ENCODE peak calls at places on chromosome 4, in six cellular contexts. Y is stomach, J is cardiac muscle cell, M is lower lobe of right lung, F is Peyer's patch, H is coronary artery. T is an unnamed sample.

GRCh38 chr4:64158648-64159326 is 250.5 kb downstream of the TECRL start:
- DNase-seq in J (peak; percentile 68), F (no peak), M (no peak), Y (peak; percentile 56), H (no peak), T (peak; percentile 1)

GRCh38 chr4:158873795-158874359 is 105.1 kb downstream of the FNIP2 start:
- DNase-seq in M (no peak), H (no peak), J (peak; percentile 55), F (no peak), Y (no peak), T (peak; percentile 79)

GRCh38 chr4:82797591-82798081 is 960 bp downstream of the SCD5 start:
- DNase-seq in F (peak; percentile 56), Y (no peak), H (no peak), J (peak; percentile 44), M (no peak), T (no peak)

GRCh38 chr4:110475881-110476818 is at the start of gene ENPEP:
- DNase-seq in M (no peak), F (peak; percentile 79), J (peak; percentile 71), H (peak; percentile 75), Y (no peak), T (no peak)

GRCh38 chr4:115668396-115668795 is 555.0 kb upstream of the NDST4 start:
- DNase-seq in J (no peak), F (no peak), H (no peak), Y (no peak), M (no peak), T (no peak)

GRCh38 chr4:26791346-26791745 is 69.3 kb upstream of the STIM2 start:
- DNase-seq in Y (no peak), M (no peak), J (no peak), H (no peak), F (no peak), T (no peak)

GRCh38 chr4:81353861-81354260 is 117.8 kb downstream of the RASGEF1B start:
- DNase-seq in F (no peak), H (no peak), M (no peak), J (no peak), Y (no peak), T (no peak)

GRCh38 chr4:47465008-47465407 is 1.5 kb upstream of the COMMD8 start:
- DNase-seq in F (no peak), Y (no peak), H (no peak), M (no peak), J (no peak), T (no peak)

GRCh38 chr4:15914736-15915135 is 23.8 kb downstream of the FGFBP1 start:
- DNase-seq in M (no peak), J (no peak), F (no peak), H (no peak), Y (no peak), T (no peak)

GRCh38 chr4:128521156-128521555 is 233.5 kb upstream of the PGRMC2 start:
- DNase-seq in Y (no peak), J (peak; percentile 68), M (no peak), F (no peak), H (no peak), T (no peak)

GRCh38 chr4:41363384-41363981 is 106.8 kb downstream of the UCHL1 start:
- DNase-seq in F (no peak), Y (no peak), J (peak; percentile 42), H (peak; percentile 83), M (no peak), T (peak; percentile 83)

GRCh38 chr4:101795704-101796103 is 5.2 kb downstream of the BANK1 start:
- DNase-seq in F (no peak), Y (no peak), M (no peak), J (no peak), H (no peak), T (no peak)

GRCh38 chr4:149050840-149051239 is 608.6 kb upstream of the NR3C2 start:
- DNase-seq in M (no peak), F (no peak), H (no peak), Y (no peak), J (no peak), T (no peak)

GRCh38 chr4:8281519-8282133 is 12.1 kb downstream of the HTRA3 start:
- DNase-seq in M (peak; percentile 59), Y (no peak), F (no peak), J (peak; percentile 95), H (no peak), T (peak; percentile 37)

GRCh38 chr4:106618920-106619319 is 250.3 kb upstream of the GIMD1 start:
- DNase-seq in Y (no peak), M (no peak), F (no peak), H (no peak), J (no peak), T (no peak)

GRCh38 chr4:72945719-72946336 is 123.7 kb downstream of the COX18 start:
- DNase-seq in J (no peak), M (no peak), Y (no peak), H (no peak), F (no peak), T (no peak)

GRCh38 chr4:188956566-188956965 is 817.3 kb downstream of the TRIML1 start:
- DNase-seq in M (no peak), Y (no peak), J (no peak), F (no peak), H (no peak), T (no peak)

GRCh38 chr4:27176400-27176799 is 315.8 kb downstream of the STIM2 start:
- DNase-seq in M (no peak), Y (no peak), J (peak; percentile 13), H (no peak), F (no peak), T (peak; percentile 48)

GRCh38 chr4:80112236-80112635 is 39.2 kb upstream of the ANTXR2 start:
- DNase-seq in F (no peak), Y (no peak), J (peak; percentile 65), M (no peak), H (no peak), T (peak; percentile 37)

GRCh38 chr4:56314207-56314915 is 72.9 kb downstream of the AASDH start:
- DNase-seq in F (no peak), M (no peak), H (peak; percentile 50), Y (no peak), J (no peak), T (no peak)

GRCh38 chr4:76035146-76035545 is 724 bp downstream of the CXCL11 start:
- DNase-seq in F (no peak), H (no peak), M (no peak), J (no peak), Y (no peak), T (no peak)

GRCh38 chr4:104394409-104394813 is 100.3 kb downstream of the CXXC4 start:
- DNase-seq in F (no peak), Y (no peak), H (no peak), M (peak; percentile 26), J (no peak), T (no peak)

GRCh38 chr4:169315530-169316306 is 45.0 kb upstream of the SH3RF1 start:
- DNase-seq in H (no peak), M (no peak), Y (no peak), J (peak; percentile 40), F (no peak), T (no peak)

GRCh38 chr4:182978152-182978827 is 61.1 kb upstream of the DCTD start:
- DNase-seq in Y (no peak), F (no peak), H (no peak), M (no peak), J (peak; percentile 57), T (no peak)

GRCh38 chr4:10117424-10118354 is 1.1 kb upstream of the WDR1 start:
- DNase-seq in J (peak; percentile 57), M (no peak), Y (no peak), F (peak; percentile 50), H (no peak), T (no peak)

GRCh38 chr4:55396305-55397023 is 707 bp downstream of the TMEM165 start:
- DNase-seq in H (peak; percentile 81), J (peak; percentile 58), F (peak; percentile 72), M (peak; percentile 61), Y (peak; percentile 46), T (no peak)

GRCh38 chr4:84503495-84504437 is 4.7 kb upstream of the NKX6-1 start:
- DNase-seq in M (no peak), F (no peak), H (no peak), Y (no peak), J (peak; percentile 80), T (peak; percentile 27)

GRCh38 chr4:113682730-113683129 is 78.8 kb downstream of the CAMK2D start:
- DNase-seq in H (no peak), F (no peak), Y (no peak), J (no peak), M (no peak), T (no peak)

GRCh38 chr4:56240554-56241190 is 146.6 kb downstream of the AASDH start:
- DNase-seq in Y (no peak), F (no peak), H (no peak), M (no peak), J (peak; percentile 21), T (no peak)

GRCh38 chr4:37243061-37243460 is 1.5 kb upstream of the NWD2 start:
- DNase-seq in H (no peak), M (no peak), F (no peak), J (no peak), Y (no peak), T (no peak)
- TF ChIP-seq CTCF in H (no peak), M (no peak), F (no peak), J (no peak), Y (no peak), T (no peak)

GRCh38 chr4:178356725-178357124 is 914.5 kb upstream of the AGA start:
- DNase-seq in Y (no peak), H (no peak), M (no peak), F (no peak), J (no peak), T (no peak)
- H3K4me3 ChIP-seq in Y (no peak overlapping the region), H (no peak overlapping the region), M (no peak overlapping the region), F (no peak overlapping the region), J (no peak overlapping the region), T (no peak overlapping the region)

GRCh38 chr4:185437809-185438208 is 12.0 kb upstream of the UFSP2 start:
- DNase-seq in F (no peak), M (no peak), H (no peak), Y (no peak), J (no peak), T (no peak)

DNA sequence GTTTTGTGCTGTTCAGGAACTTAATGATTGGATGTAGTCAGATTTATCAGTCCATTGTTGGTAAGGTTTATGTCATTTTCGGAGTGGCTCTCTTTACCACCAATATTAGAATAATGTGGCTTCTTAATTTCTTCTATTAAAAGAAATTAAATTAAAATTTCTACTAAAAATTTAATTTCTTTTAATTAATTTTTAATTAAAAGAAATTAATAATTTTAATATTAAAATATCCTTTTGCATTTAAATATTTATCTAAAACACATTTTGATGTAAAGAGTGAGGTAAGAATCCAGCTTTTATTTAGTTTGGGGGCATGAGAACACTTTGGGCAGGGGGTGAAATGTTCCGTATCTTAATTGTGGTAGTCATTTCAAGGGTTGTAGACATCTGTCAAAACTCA is 15.7 kb upstream of the UFSP2 start:
- DNase-seq in M (no peak), F (no peak), H (no peak), J (no peak), Y (no peak), T (no peak)
- TF ChIP-seq CTCF in M (no peak), F (no peak), H (no peak), J (no peak), Y (no peak), T (no peak)

DNA sequence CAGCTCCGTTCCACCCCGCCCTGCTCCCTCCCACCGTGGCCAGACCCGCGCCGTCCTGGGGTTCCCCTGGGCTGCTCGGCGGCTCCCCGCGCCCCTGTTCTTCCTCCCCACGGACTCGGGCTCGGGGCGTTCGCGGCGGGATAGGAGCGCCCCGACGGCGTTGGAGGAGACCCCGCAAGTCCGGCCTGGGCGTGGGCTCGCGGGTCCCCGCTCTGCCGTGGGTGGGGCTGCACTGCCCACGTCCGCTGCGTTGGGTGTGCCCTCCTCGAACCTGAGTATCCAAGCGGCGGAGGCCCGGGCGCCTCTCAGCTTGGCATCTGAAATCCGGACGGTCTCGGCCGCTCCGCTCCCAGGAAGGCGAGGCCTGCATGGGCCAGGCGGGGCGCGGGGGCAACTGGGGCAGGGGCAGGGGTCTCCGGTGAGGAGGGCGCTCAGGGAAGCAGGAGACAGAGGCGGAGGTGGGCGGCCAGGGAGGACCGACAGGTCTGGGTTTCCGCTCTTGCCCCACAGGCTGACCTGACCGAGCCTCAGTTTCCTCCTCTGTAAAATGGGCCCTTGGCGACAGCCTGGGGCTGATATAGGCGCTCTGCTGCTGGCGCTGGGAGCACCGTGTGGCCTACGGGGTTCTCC is 12.0 kb upstream of the NAT8L start:
- DNase-seq in M (no peak), J (no peak), H (no peak), Y (no peak), F (no peak), T (no peak)
- H3K4me3 ChIP-seq in M (no peak overlapping the region), J (no peak overlapping the region), H (no peak overlapping the region), Y (no peak overlapping the region), F (no peak overlapping the region), T (no peak overlapping the region)

T was measured in AG09309.